ENCODE peak calls at places on chromosome 16, in six cellular contexts. X is epithelial cell of esophagus, S is psoas muscle, Q is RWPE1, C is posterior cingulate gyrus, O is NCI-H146. F is an unnamed sample.

GRCh38 chr16:9091867-9092281 is 430 bp downstream of the HAPSTR1 start:
- DNase-seq in C (peak), X (peak), Q (peak), S (peak), O (peak), F (peak)

GRCh38 chr16:73113326-73113720 is 65.4 kb upstream of the ZFHX3 start:
- DNase-seq in X (peak), O (no peak), Q (peak), C (no peak), S (no peak), F (no peak)

GRCh38 chr16:88387941-88388627 is 5.3 kb downstream of the ZNF469 start:
- DNase-seq in X (peak), O (no peak), C (peak), S (peak), Q (no peak), F (peak)

GRCh38 chr16:907819-908218 is 63.0 kb downstream of the LMF1 start:
- DNase-seq in S (peak), X (no peak), C (peak), O (peak), Q (no peak), F (no peak)

GRCh38 chr16:65068151-65068740 is 53.6 kb downstream of the CDH11 start:
- DNase-seq in Q (no peak), C (no peak), O (no peak), X (peak), S (no peak), F (peak)

GRCh38 chr16:1212616-1213194 is 12.4 kb downstream of the TPSG1 start:
- DNase-seq in C (no peak), X (no peak), S (no peak), O (no peak), Q (no peak), F (no peak)

GRCh38 chr16:253833-254232 is 19.2 kb downstream of the FAM234A start:
- DNase-seq in X (no peak), C (no peak), S (no peak), O (no peak), Q (no peak), F (no peak)

GRCh38 chr16:1145383-1146100 is 7.4 kb upstream of the CACNA1H start:
- DNase-seq in Q (no peak), S (no peak), X (no peak), C (no peak), O (peak), F (no peak)

GRCh38 chr16:48948911-48949310 is 332.7 kb downstream of the CBLN1 start:
- DNase-seq in Q (no peak), C (no peak), O (no peak), S (no peak), X (no peak), F (peak)

GRCh38 chr16:50025544-50025931 is 513 bp downstream of the CNEP1R1 start:
- DNase-seq in S (no peak), C (no peak), Q (peak), O (peak), X (peak), F (peak)

GRCh38 chr16:65002265-65002664 is 119.6 kb downstream of the CDH11 start:
- DNase-seq in S (no peak), O (no peak), C (no peak), Q (no peak), X (peak), F (peak)

GRCh38 chr16:85428168-85428898 is 184.8 kb upstream of the GSE1 start:
- DNase-seq in O (peak), Q (no peak), S (peak), X (peak), C (peak), F (no peak)

GRCh38 chr16:86567701-86568571 is 1.3 kb downstream of the FOXC2 start:
- DNase-seq in Q (no peak), X (peak), O (no peak), S (no peak), C (no peak), F (peak)

GRCh38 chr16:3058173-3059030 is 7.0 kb upstream of the IL32 start:
- DNase-seq in X (peak), S (no peak), O (peak), C (peak), Q (no peak), F (peak)

GRCh38 chr16:89583197-89583894 is 7.8 kb downstream of the CPNE7 start:
- DNase-seq in S (no peak), Q (no peak), X (no peak), O (no peak), C (no peak), F (no peak)

GRCh38 chr16:53803998-53804397 is 100.0 kb downstream of the FTO start:
- DNase-seq in X (no peak), Q (no peak), C (no peak), O (no peak), S (no peak), F (no peak)

GRCh38 chr16:74749291-74750055 is 25.1 kb downstream of the FA2H start:
- DNase-seq in Q (no peak), S (no peak), X (peak), C (no peak), O (peak), F (peak)